ENCODE peak calls at places on chromosome 11, in ten cellular contexts. One of them, this sample, is unnamed.

GRCh38 chr11:63999349-64000025 is 13.2 kb downstream of the OTUB1 start:
- DNase-seq in stimulated activated CD8-positive, alpha-beta memory T cell treated with anti-CD3 and anti-CD28 coated beads, Interleukin-15, amount 100 ng/mL, for 48 hours: peak
- DNase-seq in myocyte: no peak
- DNase-seq in Kasumi-1: no peak
- DNase-seq in A549: no peak
- DNase-seq in activated CD4-positive, alpha-beta T cell treated with anti-CD3 and anti-CD28 coated beads for 24 hours: peak
- DNase-seq in endodermal cell: peak
- DNase-seq in activated T-cell treated with anti-CD3 and anti-CD28 coated beads for 1 hour: peak
- DNase-seq in fibroblast of pulmonary artery: peak
- DNase-seq in amniotic stem cell: no peak
- DNase-seq in this sample: peak

GRCh38 chr11:17230867-17231851 is 23.4 kb upstream of the PIK3C2A start:
- DNase-seq in Kasumi-1: no peak
- DNase-seq in activated T-cell treated with anti-CD3 and anti-CD28 coated beads for 1 hour: no peak
- DNase-seq in stimulated activated CD8-positive, alpha-beta memory T cell treated with anti-CD3 and anti-CD28 coated beads, Interleukin-15, amount 100 ng/mL, for 48 hours: peak
- DNase-seq in endodermal cell: no peak
- DNase-seq in myocyte: no peak
- DNase-seq in amniotic stem cell: no peak
- DNase-seq in A549: no peak
- DNase-seq in fibroblast of pulmonary artery: no peak
- DNase-seq in activated CD4-positive, alpha-beta T cell treated with anti-CD3 and anti-CD28 coated beads for 24 hours: peak
- DNase-seq in this sample: no peak

GRCh38 chr11:11451501-11452005 is 98.5 kb upstream of the CSNK2A3 start:
- DNase-seq in Kasumi-1: no peak
- DNase-seq in activated T-cell treated with anti-CD3 and anti-CD28 coated beads for 1 hour: no peak
- DNase-seq in amniotic stem cell: no peak
- DNase-seq in activated CD4-positive, alpha-beta T cell treated with anti-CD3 and anti-CD28 coated beads for 24 hours: no peak
- DNase-seq in A549: peak
- DNase-seq in fibroblast of pulmonary artery: no peak
- DNase-seq in stimulated activated CD8-positive, alpha-beta memory T cell treated with anti-CD3 and anti-CD28 coated beads, Interleukin-15, amount 100 ng/mL, for 48 hours: no peak
- DNase-seq in myocyte: no peak
- DNase-seq in endodermal cell: no peak
- DNase-seq in this sample: no peak

GRCh38 chr11:108206171-108206570 is 16.3 kb downstream of the NPAT start:
- DNase-seq in activated CD4-positive, alpha-beta T cell treated with anti-CD3 and anti-CD28 coated beads for 24 hours: no peak
- DNase-seq in Kasumi-1: no peak
- DNase-seq in stimulated activated CD8-positive, alpha-beta memory T cell treated with anti-CD3 and anti-CD28 coated beads, Interleukin-15, amount 100 ng/mL, for 48 hours: no peak
- DNase-seq in activated T-cell treated with anti-CD3 and anti-CD28 coated beads for 1 hour: no peak
- DNase-seq in amniotic stem cell: no peak
- DNase-seq in fibroblast of pulmonary artery: no peak
- DNase-seq in endodermal cell: no peak
- DNase-seq in myocyte: no peak
- DNase-seq in A549: no peak
- DNase-seq in this sample: no peak

GRCh38 chr11:15073361-15074205 is at the start of gene CALCB:
- DNase-seq in activated T-cell treated with anti-CD3 and anti-CD28 coated beads for 1 hour: no peak
- DNase-seq in activated CD4-positive, alpha-beta T cell treated with anti-CD3 and anti-CD28 coated beads for 24 hours: no peak
- DNase-seq in A549: no peak
- DNase-seq in fibroblast of pulmonary artery: peak
- DNase-seq in myocyte: no peak
- DNase-seq in Kasumi-1: no peak
- DNase-seq in endodermal cell: peak
- DNase-seq in amniotic stem cell: no peak
- DNase-seq in stimulated activated CD8-positive, alpha-beta memory T cell treated with anti-CD3 and anti-CD28 coated beads, Interleukin-15, amount 100 ng/mL, for 48 hours: no peak
- DNase-seq in this sample: peak

GRCh38 chr11:74282863-74283484 is 28.5 kb downstream of the P4HA3 start:
- DNase-seq in Kasumi-1: no peak
- DNase-seq in stimulated activated CD8-positive, alpha-beta memory T cell treated with anti-CD3 and anti-CD28 coated beads, Interleukin-15, amount 100 ng/mL, for 48 hours: no peak
- DNase-seq in fibroblast of pulmonary artery: peak
- DNase-seq in activated T-cell treated with anti-CD3 and anti-CD28 coated beads for 1 hour: no peak
- DNase-seq in activated CD4-positive, alpha-beta T cell treated with anti-CD3 and anti-CD28 coated beads for 24 hours: no peak
- DNase-seq in myocyte: peak
- DNase-seq in amniotic stem cell: no peak
- DNase-seq in endodermal cell: no peak
- DNase-seq in A549: no peak
- DNase-seq in this sample: no peak

GRCh38 chr11:59076876-59077571 is 9.1 kb upstream of the GLYATL1B start:
- DNase-seq in activated T-cell treated with anti-CD3 and anti-CD28 coated beads for 1 hour: no peak
- DNase-seq in fibroblast of pulmonary artery: no peak
- DNase-seq in activated CD4-positive, alpha-beta T cell treated with anti-CD3 and anti-CD28 coated beads for 24 hours: no peak
- DNase-seq in amniotic stem cell: no peak
- DNase-seq in stimulated activated CD8-positive, alpha-beta memory T cell treated with anti-CD3 and anti-CD28 coated beads, Interleukin-15, amount 100 ng/mL, for 48 hours: no peak
- DNase-seq in endodermal cell: no peak
- DNase-seq in myocyte: no peak
- DNase-seq in A549: no peak
- DNase-seq in Kasumi-1: peak
- DNase-seq in this sample: no peak

GRCh38 chr11:117145393-117145761 is 1.3 kb downstream of the PAFAH1B2 start:
- DNase-seq in Kasumi-1: peak
- DNase-seq in A549: peak
- DNase-seq in fibroblast of pulmonary artery: peak
- DNase-seq in amniotic stem cell: no peak
- DNase-seq in activated CD4-positive, alpha-beta T cell treated with anti-CD3 and anti-CD28 coated beads for 24 hours: no peak
- DNase-seq in activated T-cell treated with anti-CD3 and anti-CD28 coated beads for 1 hour: no peak
- DNase-seq in endodermal cell: peak
- DNase-seq in myocyte: peak
- DNase-seq in stimulated activated CD8-positive, alpha-beta memory T cell treated with anti-CD3 and anti-CD28 coated beads, Interleukin-15, amount 100 ng/mL, for 48 hours: no peak
- DNase-seq in this sample: peak

GRCh38 chr11:77106321-77106720 is 3.7 kb downstream of the OMP start:
- DNase-seq in Kasumi-1: no peak
- DNase-seq in myocyte: peak
- DNase-seq in amniotic stem cell: no peak
- DNase-seq in activated CD4-positive, alpha-beta T cell treated with anti-CD3 and anti-CD28 coated beads for 24 hours: no peak
- DNase-seq in fibroblast of pulmonary artery: no peak
- DNase-seq in activated T-cell treated with anti-CD3 and anti-CD28 coated beads for 1 hour: no peak
- DNase-seq in endodermal cell: no peak
- DNase-seq in A549: no peak
- DNase-seq in stimulated activated CD8-positive, alpha-beta memory T cell treated with anti-CD3 and anti-CD28 coated beads, Interleukin-15, amount 100 ng/mL, for 48 hours: no peak
- DNase-seq in this sample: no peak

GRCh38 chr11:44693654-44694119 is 33.1 kb upstream of the TSPAN18 start:
- DNase-seq in Kasumi-1: no peak
- DNase-seq in amniotic stem cell: no peak
- DNase-seq in fibroblast of pulmonary artery: no peak
- DNase-seq in endodermal cell: no peak
- DNase-seq in A549: no peak
- DNase-seq in myocyte: no peak
- DNase-seq in activated CD4-positive, alpha-beta T cell treated with anti-CD3 and anti-CD28 coated beads for 24 hours: no peak
- DNase-seq in activated T-cell treated with anti-CD3 and anti-CD28 coated beads for 1 hour: no peak
- DNase-seq in stimulated activated CD8-positive, alpha-beta memory T cell treated with anti-CD3 and anti-CD28 coated beads, Interleukin-15, amount 100 ng/mL, for 48 hours: no peak
- DNase-seq in this sample: no peak

GRCh38 chr11:12042215-12042676 is 33.8 kb upstream of the DKK3 start:
- DNase-seq in myocyte: peak
- DNase-seq in Kasumi-1: peak
- DNase-seq in amniotic stem cell: peak
- DNase-seq in activated CD4-positive, alpha-beta T cell treated with anti-CD3 and anti-CD28 coated beads for 24 hours: no peak
- DNase-seq in endodermal cell: no peak
- DNase-seq in fibroblast of pulmonary artery: peak
- DNase-seq in stimulated activated CD8-positive, alpha-beta memory T cell treated with anti-CD3 and anti-CD28 coated beads, Interleukin-15, amount 100 ng/mL, for 48 hours: no peak
- DNase-seq in activated T-cell treated with anti-CD3 and anti-CD28 coated beads for 1 hour: no peak
- DNase-seq in A549: no peak
- DNase-seq in this sample: no peak

GRCh38 chr11:116736763-116737162 is 36.0 kb downstream of the BUD13 start:
- DNase-seq in activated CD4-positive, alpha-beta T cell treated with anti-CD3 and anti-CD28 coated beads for 24 hours: no peak
- DNase-seq in A549: peak
- DNase-seq in activated T-cell treated with anti-CD3 and anti-CD28 coated beads for 1 hour: no peak
- DNase-seq in endodermal cell: peak
- DNase-seq in fibroblast of pulmonary artery: peak
- DNase-seq in Kasumi-1: peak
- DNase-seq in myocyte: no peak
- DNase-seq in stimulated activated CD8-positive, alpha-beta memory T cell treated with anti-CD3 and anti-CD28 coated beads, Interleukin-15, amount 100 ng/mL, for 48 hours: no peak
- DNase-seq in amniotic stem cell: no peak
- DNase-seq in this sample: no peak

GRCh38 chr11:85682330-85683305 is 3.4 kb downstream of the CCDC89 start:
- DNase-seq in stimulated activated CD8-positive, alpha-beta memory T cell treated with anti-CD3 and anti-CD28 coated beads, Interleukin-15, amount 100 ng/mL, for 48 hours: peak
- DNase-seq in endodermal cell: no peak
- DNase-seq in A549: peak
- DNase-seq in activated T-cell treated with anti-CD3 and anti-CD28 coated beads for 1 hour: peak
- DNase-seq in Kasumi-1: no peak
- DNase-seq in myocyte: peak
- DNase-seq in amniotic stem cell: no peak
- DNase-seq in activated CD4-positive, alpha-beta T cell treated with anti-CD3 and anti-CD28 coated beads for 24 hours: peak
- DNase-seq in fibroblast of pulmonary artery: peak
- DNase-seq in this sample: no peak

GRCh38 chr11:76799061-76799804 is 16.1 kb downstream of the TSKU start:
- DNase-seq in activated T-cell treated with anti-CD3 and anti-CD28 coated beads for 1 hour: peak
- DNase-seq in Kasumi-1: peak
- DNase-seq in fibroblast of pulmonary artery: peak
- DNase-seq in endodermal cell: peak
- DNase-seq in A549: peak
- DNase-seq in stimulated activated CD8-positive, alpha-beta memory T cell treated with anti-CD3 and anti-CD28 coated beads, Interleukin-15, amount 100 ng/mL, for 48 hours: peak
- DNase-seq in amniotic stem cell: no peak
- DNase-seq in myocyte: peak
- DNase-seq in activated CD4-positive, alpha-beta T cell treated with anti-CD3 and anti-CD28 coated beads for 24 hours: peak
- DNase-seq in this sample: peak